ENCODE peak calls at places on chromosomes 7 and 10, in ten cellular contexts. One of them, this sample, is unnamed. For H3K36me3, the result is how much of the 10 kb centered on the place peaks cover.

GRCh38 chr10:132199854-132200311 is 13.1 kb downstream of the DPYSL4 start:
- DNase-seq in colonic mucosa: no peak
- DNase-seq in GM12878: no peak
- DNase-seq in SK-N-SH: no peak
- DNase-seq in Karpas-422: no peak
- DNase-seq in upper lobe of right lung: no peak
- DNase-seq in GM23338: no peak
- DNase-seq in CD4-positive, CD25-positive, alpha-beta regulatory T cell: no peak
- DNase-seq in effector memory CD4-positive, alpha-beta T cell: no peak
- DNase-seq in adrenal gland: no peak
- DNase-seq in this sample: no peak

GRCh38 chr7:126657599-126658358 is 595.0 kb downstream of the GRM8 start:
- DNase-seq in colonic mucosa: no peak
- DNase-seq in GM12878: peak
- DNase-seq in SK-N-SH: no peak
- DNase-seq in Karpas-422: peak
- DNase-seq in upper lobe of right lung: no peak
- DNase-seq in GM23338: no peak
- DNase-seq in CD4-positive, CD25-positive, alpha-beta regulatory T cell: no peak
- DNase-seq in effector memory CD4-positive, alpha-beta T cell: no peak
- DNase-seq in adrenal gland: no peak
- DNase-seq in this sample: no peak

GRCh38 chr7:27148776-27149641 is 1.4 kb upstream of the HOXA6 start:
- DNase-seq in colonic mucosa: peak
- DNase-seq in GM12878: no peak
- DNase-seq in SK-N-SH: no peak
- DNase-seq in Karpas-422: no peak
- DNase-seq in upper lobe of right lung: no peak
- DNase-seq in GM23338: peak
- DNase-seq in CD4-positive, CD25-positive, alpha-beta regulatory T cell: no peak
- DNase-seq in effector memory CD4-positive, alpha-beta T cell: no peak
- DNase-seq in adrenal gland: peak
- DNase-seq in this sample: no peak

GRCh38 chr10:60139798-60140566 is 233.6 kb upstream of the CCDC6 start:
- DNase-seq in colonic mucosa: no peak
- DNase-seq in GM12878: no peak
- DNase-seq in SK-N-SH: no peak
- DNase-seq in Karpas-422: no peak
- DNase-seq in upper lobe of right lung: no peak
- DNase-seq in GM23338: peak
- DNase-seq in CD4-positive, CD25-positive, alpha-beta regulatory T cell: no peak
- DNase-seq in effector memory CD4-positive, alpha-beta T cell: no peak
- DNase-seq in adrenal gland: no peak
- DNase-seq in this sample: no peak

GRCh38 chr7:66016131-66016461 is 34.1 kb upstream of the GUSB start:
- DNase-seq in colonic mucosa: no peak
- DNase-seq in GM12878: no peak
- DNase-seq in SK-N-SH: peak
- DNase-seq in Karpas-422: no peak
- DNase-seq in upper lobe of right lung: no peak
- DNase-seq in GM23338: no peak
- DNase-seq in CD4-positive, CD25-positive, alpha-beta regulatory T cell: no peak
- DNase-seq in effector memory CD4-positive, alpha-beta T cell: no peak
- DNase-seq in adrenal gland: no peak
- DNase-seq in this sample: no peak

GRCh38 chr10:103278424-103278823 is 1.5 kb downstream of the INA start:
- DNase-seq in colonic mucosa: no peak
- DNase-seq in GM12878: no peak
- DNase-seq in SK-N-SH: no peak
- DNase-seq in Karpas-422: no peak
- DNase-seq in upper lobe of right lung: no peak
- DNase-seq in GM23338: no peak
- DNase-seq in CD4-positive, CD25-positive, alpha-beta regulatory T cell: no peak
- DNase-seq in effector memory CD4-positive, alpha-beta T cell: no peak
- DNase-seq in adrenal gland: no peak
- DNase-seq in this sample: no peak

GRCh38 chr7:137933270-137934017 is 68.4 kb downstream of the CREB3L2 start:
- DNase-seq in colonic mucosa: no peak
- DNase-seq in GM12878: no peak
- DNase-seq in SK-N-SH: peak
- DNase-seq in Karpas-422: no peak
- DNase-seq in upper lobe of right lung: no peak
- DNase-seq in GM23338: no peak
- DNase-seq in CD4-positive, CD25-positive, alpha-beta regulatory T cell: no peak
- DNase-seq in effector memory CD4-positive, alpha-beta T cell: no peak
- DNase-seq in adrenal gland: peak
- DNase-seq in this sample: no peak

GRCh38 chr10:90658791-90659190 is 199.0 kb downstream of the HTR7 start:
- DNase-seq in colonic mucosa: no peak
- DNase-seq in GM12878: no peak
- DNase-seq in SK-N-SH: no peak
- DNase-seq in Karpas-422: no peak
- DNase-seq in upper lobe of right lung: no peak
- DNase-seq in GM23338: peak
- DNase-seq in CD4-positive, CD25-positive, alpha-beta regulatory T cell: no peak
- DNase-seq in effector memory CD4-positive, alpha-beta T cell: no peak
- DNase-seq in adrenal gland: no peak
- DNase-seq in this sample: no peak

GRCh38 chr10:58691528-58691927 is 178.9 kb downstream of the BICC1 start:
- DNase-seq in colonic mucosa: no peak
- DNase-seq in GM12878: no peak
- DNase-seq in SK-N-SH: no peak
- DNase-seq in Karpas-422: no peak
- DNase-seq in upper lobe of right lung: no peak
- DNase-seq in GM23338: no peak
- DNase-seq in CD4-positive, CD25-positive, alpha-beta regulatory T cell: no peak
- DNase-seq in effector memory CD4-positive, alpha-beta T cell: no peak
- DNase-seq in adrenal gland: no peak
- DNase-seq in this sample: no peak

GRCh38 chr7:47506716-47507354 is 75.1 kb downstream of the TNS3 start:
- DNase-seq in colonic mucosa: no peak
- DNase-seq in GM12878: no peak
- DNase-seq in SK-N-SH: no peak
- DNase-seq in Karpas-422: no peak
- DNase-seq in upper lobe of right lung: no peak
- DNase-seq in GM23338: no peak
- DNase-seq in CD4-positive, CD25-positive, alpha-beta regulatory T cell: no peak
- DNase-seq in effector memory CD4-positive, alpha-beta T cell: no peak
- DNase-seq in adrenal gland: no peak
- DNase-seq in this sample: no peak

GRCh38 chr10:59004392-59004791 is 172.1 kb upstream of the PHYHIPL start:
- DNase-seq in colonic mucosa: no peak
- DNase-seq in GM12878: no peak
- DNase-seq in SK-N-SH: no peak
- DNase-seq in Karpas-422: no peak
- DNase-seq in upper lobe of right lung: no peak
- DNase-seq in GM23338: no peak
- DNase-seq in CD4-positive, CD25-positive, alpha-beta regulatory T cell: no peak
- DNase-seq in effector memory CD4-positive, alpha-beta T cell: no peak
- DNase-seq in adrenal gland: no peak
- DNase-seq in this sample: no peak

GRCh38 chr10:132443605-132443997 is 46.6 kb downstream of the PWWP2B start:
- DNase-seq in colonic mucosa: no peak
- DNase-seq in GM12878: no peak
- DNase-seq in SK-N-SH: peak
- DNase-seq in Karpas-422: peak
- DNase-seq in upper lobe of right lung: peak
- DNase-seq in GM23338: no peak
- DNase-seq in CD4-positive, CD25-positive, alpha-beta regulatory T cell: peak
- DNase-seq in effector memory CD4-positive, alpha-beta T cell: peak
- DNase-seq in adrenal gland: peak
- DNase-seq in this sample: no peak

GRCh38 chr10:118471863-118472262 is 123.6 kb downstream of the PRLHR start:
- DNase-seq in colonic mucosa: no peak
- DNase-seq in GM12878: no peak
- DNase-seq in SK-N-SH: no peak
- DNase-seq in Karpas-422: no peak
- DNase-seq in upper lobe of right lung: no peak
- DNase-seq in GM23338: no peak
- DNase-seq in CD4-positive, CD25-positive, alpha-beta regulatory T cell: no peak
- DNase-seq in effector memory CD4-positive, alpha-beta T cell: no peak
- DNase-seq in adrenal gland: no peak
- DNase-seq in this sample: no peak

GRCh38 chr7:100678291-100678984 is 4.9 kb downstream of the GNB2 start:
- DNase-seq in colonic mucosa: no peak
- DNase-seq in GM12878: no peak
- DNase-seq in SK-N-SH: peak
- DNase-seq in Karpas-422: no peak
- DNase-seq in upper lobe of right lung: peak
- DNase-seq in GM23338: no peak
- DNase-seq in CD4-positive, CD25-positive, alpha-beta regulatory T cell: no peak
- DNase-seq in effector memory CD4-positive, alpha-beta T cell: no peak
- DNase-seq in adrenal gland: no peak
- DNase-seq in this sample: no peak

GRCh38 chr10:132591166-132591971 is 53.8 kb downstream of the INPP5A start:
- DNase-seq in colonic mucosa: peak
- DNase-seq in GM12878: no peak
- DNase-seq in SK-N-SH: no peak
- DNase-seq in Karpas-422: no peak
- DNase-seq in upper lobe of right lung: no peak
- DNase-seq in GM23338: peak
- DNase-seq in CD4-positive, CD25-positive, alpha-beta regulatory T cell: no peak
- DNase-seq in effector memory CD4-positive, alpha-beta T cell: no peak
- DNase-seq in adrenal gland: peak
- DNase-seq in this sample: peak

GRCh38 chr7:95545007-95545615 is 51.2 kb downstream of the PDK4 start:
- DNase-seq in colonic mucosa: peak
- DNase-seq in GM12878: no peak
- DNase-seq in SK-N-SH: no peak
- DNase-seq in Karpas-422: no peak
- DNase-seq in upper lobe of right lung: no peak
- DNase-seq in GM23338: peak
- DNase-seq in CD4-positive, CD25-positive, alpha-beta regulatory T cell: no peak
- DNase-seq in effector memory CD4-positive, alpha-beta T cell: no peak
- DNase-seq in adrenal gland: peak
- DNase-seq in this sample: no peak

GRCh38 chr10:17229717-17229966 is 1.6 kb downstream of the VIM start:
- DNase-seq in colonic mucosa: peak
- DNase-seq in GM12878: no peak
- DNase-seq in SK-N-SH: no peak
- DNase-seq in Karpas-422: no peak
- DNase-seq in upper lobe of right lung: no peak
- DNase-seq in GM23338: peak
- DNase-seq in CD4-positive, CD25-positive, alpha-beta regulatory T cell: no peak
- DNase-seq in effector memory CD4-positive, alpha-beta T cell: no peak
- DNase-seq in adrenal gland: peak
- DNase-seq in this sample: no peak
- H3K36me3 ChIP-seq in colonic mucosa: under half
- H3K36me3 ChIP-seq in GM12878: under half
- H3K36me3 ChIP-seq in SK-N-SH: under half
- H3K36me3 ChIP-seq in Karpas-422: under half
- H3K36me3 ChIP-seq in upper lobe of right lung: under half
- H3K36me3 ChIP-seq in GM23338: under half
- H3K36me3 ChIP-seq in CD4-positive, CD25-positive, alpha-beta regulatory T cell: under half
- H3K36me3 ChIP-seq in effector memory CD4-positive, alpha-beta T cell: under half
- H3K36me3 ChIP-seq in adrenal gland: under half
- H3K36me3 ChIP-seq in this sample: under half

DNA sequence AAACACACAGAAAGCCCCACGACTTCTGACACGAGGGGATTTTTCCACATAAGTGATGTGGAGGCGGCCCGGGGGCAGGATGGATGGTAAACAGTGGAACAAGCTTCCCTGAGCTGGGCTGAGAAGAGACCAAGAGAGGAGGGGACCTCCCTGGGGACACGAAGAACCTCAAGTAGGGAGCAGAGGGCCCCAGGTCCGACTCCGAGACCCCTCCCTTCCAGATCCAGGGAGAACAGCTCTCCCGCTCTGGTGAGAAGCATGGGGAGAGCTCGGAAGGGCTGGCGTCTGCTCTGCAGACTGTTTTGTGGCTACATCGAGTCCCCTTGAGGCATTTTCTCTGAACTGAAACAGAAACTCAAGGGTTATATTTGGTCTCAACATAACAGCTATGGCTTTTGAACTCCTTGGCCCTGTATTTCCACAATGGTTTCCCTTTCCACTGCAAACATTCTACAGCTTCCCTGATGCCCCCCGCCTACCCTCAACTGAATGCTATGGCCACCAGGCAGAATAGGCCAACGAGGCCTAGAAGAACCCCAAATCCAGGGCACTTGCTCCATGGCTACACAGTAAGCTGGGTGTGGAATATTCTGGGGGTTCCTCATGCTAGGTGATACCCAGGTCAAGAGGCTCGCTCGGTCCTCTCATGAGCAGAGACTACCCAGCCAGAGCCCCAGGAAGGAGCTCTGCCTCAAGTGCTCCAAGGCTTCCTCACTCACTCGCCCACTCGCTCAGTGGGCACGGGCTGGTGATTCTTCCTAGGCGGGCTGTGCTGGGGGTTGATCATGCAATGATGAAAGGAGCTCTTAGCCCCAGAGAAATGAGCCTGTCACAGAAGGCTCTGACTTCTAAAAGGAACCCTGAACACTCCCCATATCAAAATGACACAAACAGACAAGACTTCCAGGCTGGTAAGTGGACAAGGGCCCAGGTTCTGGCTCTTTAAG is 47.5 kb downstream of the FAM53B start:
- DNase-seq in colonic mucosa: no peak
- DNase-seq in GM12878: peak
- DNase-seq in SK-N-SH: no peak
- DNase-seq in Karpas-422: no peak
- DNase-seq in upper lobe of right lung: peak
- DNase-seq in GM23338: no peak
- DNase-seq in CD4-positive, CD25-positive, alpha-beta regulatory T cell: no peak
- DNase-seq in effector memory CD4-positive, alpha-beta T cell: no peak
- DNase-seq in adrenal gland: no peak
- DNase-seq in this sample: no peak
- H3K4me3 ChIP-seq in colonic mucosa: no peak
- H3K4me3 ChIP-seq in GM12878: peak
- H3K4me3 ChIP-seq in SK-N-SH: no peak
- H3K4me3 ChIP-seq in Karpas-422: no peak
- H3K4me3 ChIP-seq in upper lobe of right lung: no peak
- H3K4me3 ChIP-seq in GM23338: no peak
- H3K4me3 ChIP-seq in CD4-positive, CD25-positive, alpha-beta regulatory T cell: peak
- H3K4me3 ChIP-seq in effector memory CD4-positive, alpha-beta T cell: peak
- H3K4me3 ChIP-seq in adrenal gland: no peak
- H3K4me3 ChIP-seq in this sample: no peak

GRCh38 chr10:28242560-28243204 is 60.2 kb downstream of the MPP7 start:
- DNase-seq in colonic mucosa: no peak
- DNase-seq in GM12878: no peak
- DNase-seq in SK-N-SH: no peak
- DNase-seq in Karpas-422: no peak
- DNase-seq in upper lobe of right lung: no peak
- DNase-seq in GM23338: no peak
- DNase-seq in CD4-positive, CD25-positive, alpha-beta regulatory T cell: no peak
- DNase-seq in effector memory CD4-positive, alpha-beta T cell: no peak
- DNase-seq in adrenal gland: no peak
- DNase-seq in this sample: no peak
- H3K36me3 ChIP-seq in colonic mucosa: under half
- H3K36me3 ChIP-seq in GM12878: under half
- H3K36me3 ChIP-seq in SK-N-SH: under half
- H3K36me3 ChIP-seq in Karpas-422: under half
- H3K36me3 ChIP-seq in upper lobe of right lung: under half
- H3K36me3 ChIP-seq in GM23338: under half
- H3K36me3 ChIP-seq in CD4-positive, CD25-positive, alpha-beta regulatory T cell: under half
- H3K36me3 ChIP-seq in effector memory CD4-positive, alpha-beta T cell: under half
- H3K36me3 ChIP-seq in adrenal gland: under half
- H3K36me3 ChIP-seq in this sample: under half

DNA sequence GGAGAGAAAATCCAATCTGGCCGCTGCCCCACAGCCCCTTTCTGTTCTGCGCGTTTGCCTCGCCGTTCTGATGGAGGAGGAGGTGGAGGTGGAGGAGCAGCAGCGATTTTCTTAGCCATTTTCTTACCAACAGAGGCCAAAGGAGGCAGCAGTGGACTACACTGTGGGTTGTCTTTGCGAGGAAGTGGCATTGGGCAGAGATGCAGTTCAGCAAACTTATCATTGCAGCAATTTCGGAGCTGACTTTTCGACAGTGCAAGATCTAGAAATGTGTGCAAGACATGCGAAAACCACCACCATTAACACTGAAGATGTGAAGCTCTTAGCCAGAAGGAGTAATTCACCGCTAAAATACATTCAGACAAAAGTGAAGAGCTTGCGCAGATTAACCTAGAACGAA is 1.9 kb upstream of the ARL4A start:
- DNase-seq in colonic mucosa: peak
- DNase-seq in GM12878: no peak
- DNase-seq in SK-N-SH: peak
- DNase-seq in Karpas-422: peak
- DNase-seq in upper lobe of right lung: no peak
- DNase-seq in GM23338: peak
- DNase-seq in CD4-positive, CD25-positive, alpha-beta regulatory T cell: peak
- DNase-seq in effector memory CD4-positive, alpha-beta T cell: no peak
- DNase-seq in adrenal gland: peak
- DNase-seq in this sample: no peak
- H3K4me3 ChIP-seq in colonic mucosa: no peak
- H3K4me3 ChIP-seq in GM12878: no peak
- H3K4me3 ChIP-seq in SK-N-SH: no peak
- H3K4me3 ChIP-seq in Karpas-422: no peak
- H3K4me3 ChIP-seq in upper lobe of right lung: peak
- H3K4me3 ChIP-seq in GM23338: peak
- H3K4me3 ChIP-seq in CD4-positive, CD25-positive, alpha-beta regulatory T cell: peak
- H3K4me3 ChIP-seq in effector memory CD4-positive, alpha-beta T cell: no peak
- H3K4me3 ChIP-seq in adrenal gland: no peak
- H3K4me3 ChIP-seq in this sample: no peak

This sample was measured in RWPE2.